ENCODE peak calls at places on chromosomes 12 and 14, in four cellular contexts. C, W, I and O are unnamed samples.

GRCh38 chr14:22296722-22297121 is 292.3 kb downstream of the DAD1 start:
- DNase-seq in W (no peak), C (peak; percentile 53), I (no peak), O (no peak)

GRCh38 chr14:104685216-104685997 is 4.0 kb upstream of the INF2 start:
- DNase-seq in I (no peak), C (peak; percentile 65), W (no peak), O (no peak)

GRCh38 chr12:119071638-119072231 is 90.4 kb downstream of the SRRM4 start:
- DNase-seq in C (no peak), W (no peak), I (no peak), O (no peak)

GRCh38 chr14:32212833-32213232 is 9.8 kb upstream of the RNU6-8 start:
- DNase-seq in I (no peak), W (no peak), C (no peak), O (no peak)

GRCh38 chr12:123602651-123603195 is 824 bp downstream of the DDX55 start:
- DNase-seq in I (no peak), W (no peak), C (no peak), O (no peak)

GRCh38 chr12:32995623-32996022 is 99.0 kb upstream of the PKP2 start:
- DNase-seq in C (no peak), W (no peak), I (no peak), O (no peak)

GRCh38 chr12:55932546-55932919 is 1.6 kb downstream of the DGKA start:
- DNase-seq in I (no peak), C (peak; percentile 32), W (no peak), O (no peak)

GRCh38 chr12:68425998-68426397 is 93.8 kb upstream of the MDM1 start:
- DNase-seq in W (no peak), I (no peak), C (no peak), O (no peak)

GRCh38 chr14:57492859-57493258 is 798 bp downstream of the CCDC198 start:
- DNase-seq in C (peak; percentile 37), I (no peak), W (no peak), O (no peak)

GRCh38 chr14:102775855-102776760 is 1.1 kb upstream of the TRAF3 start:
- DNase-seq in I (peak; percentile 27), C (peak; percentile 75), W (no peak), O (no peak)

GRCh38 chr12:109586385-109587296 is 13.0 kb downstream of the MVK start:
- DNase-seq in I (no peak), W (no peak), C (peak; percentile 45), O (no peak)

GRCh38 chr14:103693514-103693913 is 21.7 kb downstream of the XRCC3 start:
- DNase-seq in I (no peak), C (no peak), W (no peak), O (peak; percentile 68)

DNA sequence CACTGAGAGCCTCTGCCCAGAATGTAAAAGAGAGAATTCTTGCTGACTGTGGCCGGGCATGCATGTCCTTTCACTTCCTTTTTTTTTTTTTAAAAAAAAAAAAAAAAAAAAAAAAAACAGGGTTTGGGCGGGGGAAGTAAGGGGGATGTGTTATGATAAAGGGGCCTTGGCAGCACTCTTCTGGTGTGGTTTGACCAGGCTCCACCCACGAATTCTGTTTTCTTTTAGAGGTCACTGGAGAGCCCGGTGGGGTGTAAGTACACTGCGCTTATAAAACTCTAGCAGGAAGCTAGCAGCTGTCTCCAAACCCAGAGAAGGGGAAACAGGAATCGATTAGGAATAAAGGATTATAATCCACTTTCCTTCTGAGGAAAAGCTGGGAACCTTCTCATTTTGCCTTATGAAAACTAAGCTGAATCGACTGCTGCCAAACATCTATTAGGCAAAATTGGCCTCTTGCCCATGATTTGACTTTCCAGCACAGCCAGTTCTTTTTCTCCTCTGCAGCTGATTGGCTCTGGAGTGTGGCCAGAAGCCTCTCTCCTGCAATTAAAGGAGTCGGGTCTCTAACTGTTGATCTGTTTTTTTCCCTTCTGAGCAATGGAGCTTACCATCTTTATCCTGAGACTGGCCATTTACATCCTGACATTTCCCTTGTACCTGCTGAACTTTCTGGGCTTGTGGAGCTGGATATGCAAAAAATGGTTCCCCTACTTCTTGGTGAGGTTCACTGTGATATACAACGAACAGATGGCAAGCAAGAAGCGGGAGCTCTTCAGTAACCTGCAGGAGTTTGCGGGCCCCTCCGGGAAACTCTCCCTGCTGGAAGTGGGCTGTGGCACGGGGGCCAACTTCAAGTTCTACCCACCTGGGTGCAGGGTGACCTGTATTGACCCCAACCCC is 27.7 kb upstream of the HIGD1C start:
- DNase-seq in W (peak; percentile 63), C (peak; percentile 29), I (peak; percentile 79), O (peak; percentile 85)
- H3K27ac ChIP-seq in W (peak overlapping the region; percentile 82), C (peak overlapping the region; percentile 15), I (peak overlapping the region; percentile 93), O (peak overlapping the region; percentile 83)

GRCh38 chr14:91227183-91227628 is 17.3 kb downstream of the GPR68 start:
- DNase-seq in C (no peak), W (no peak), I (no peak), O (no peak)
- H3K4me1 ChIP-seq in C (no peaks in the 10 kb centered on the region), W (no peaks in the 10 kb centered on the region), I (no peaks in the 10 kb centered on the region), O (peaks cover 9% of the 10 kb centered on the region)

GRCh38 chr12:6404390-6404789 is 20.4 kb downstream of the LTBR start:
- DNase-seq in I (no peak), C (no peak), W (no peak), O (no peak)
- H3K27ac ChIP-seq in I (no peak overlapping the region), C (no peak overlapping the region), W (no peak overlapping the region), O (no peak overlapping the region)

GRCh38 chr12:89305373-89305772 is 46.9 kb downstream of the DUSP6 start:
- DNase-seq in C (no peak), W (no peak), I (no peak), O (no peak)
- H3K4me1 ChIP-seq in C (no peaks in the 10 kb centered on the region), W (no peaks in the 10 kb centered on the region), I (peaks cover 16% of the 10 kb centered on the region), O (no peaks in the 10 kb centered on the region)

GRCh38 chr14:64536488-64537245 is 3.9 kb upstream of the HSPA2 start:
- DNase-seq in I (no peak), W (no peak), C (peak; percentile 39), O (no peak)
- H3K27ac ChIP-seq in I (no peak overlapping the region), W (peak overlapping the region; percentile 25), C (peak overlapping the region; percentile 35), O (no peak overlapping the region)

GRCh38 chr12:27794818-27795584 is 15.0 kb upstream of the MANSC4 start:
- DNase-seq in I (no peak), W (no peak), C (no peak), O (no peak)
- H3K4me1 ChIP-seq in I (peaks cover 27% of the 10 kb centered on the region), W (no peaks in the 10 kb centered on the region), C (no peaks in the 10 kb centered on the region), O (no peaks in the 10 kb centered on the region)